ENCODE peak calls at places on chromosomes 12 and 14, in four cellular contexts. A, X, O and W are unnamed samples.

GRCh38 chr12:119621878-119622277 is 28.3 kb downstream of the TMEM233 start:
- DNase-seq in A (no peak), X (no peak), O (peak; percentile 3), W (no peak)

GRCh38 chr12:107243316-107243715 is 150.0 kb upstream of the CRY1 start:
- DNase-seq in A (no peak), X (no peak), O (no peak), W (no peak)

GRCh38 chr12:121709478-121709890 is 3.1 kb upstream of the TMEM120B start:
- DNase-seq in A (no peak), X (peak; percentile 6), O (peak; percentile 86), W (no peak)

GRCh38 chr14:63926641-63927040 is 73.8 kb downstream of the SYNE2 start:
- DNase-seq in A (no peak), X (no peak), O (no peak), W (no peak)

GRCh38 chr14:28301179-28301578 is 465.4 kb upstream of the FOXG1 start:
- DNase-seq in A (no peak), X (no peak), O (no peak), W (no peak)

GRCh38 chr12:47414511-47414910 is 291.3 kb downstream of the RPAP3 start:
- DNase-seq in A (no peak), X (no peak), O (no peak), W (no peak)

GRCh38 chr12:110254971-110255540 is 26.0 kb upstream of the ATP2A2 start:
- DNase-seq in A (no peak), X (no peak), O (no peak), W (no peak)

GRCh38 chr12:12908252-12908651 is 16.9 kb downstream of the GPRC5A start:
- DNase-seq in A (no peak), X (no peak), O (no peak), W (no peak)

GRCh38 chr12:80936642-80937390 is 918 bp downstream of the LIN7A start:
- DNase-seq in A (peak; percentile 39), X (peak; percentile 46), O (peak; percentile 63), W (peak; percentile 49)

GRCh38 chr12:49428652-49429549 is 61.6 kb downstream of the SPATS2 start:
- DNase-seq in A (no peak), X (no peak), O (peak; percentile 74), W (no peak)

GRCh38 chr12:6264402-6265037 is 46.0 kb upstream of the PLEKHG6 start:
- DNase-seq in A (no peak), X (no peak), O (no peak), W (no peak)

GRCh38 chr14:75440733-75441474 is 13.1 kb downstream of the JDP2 start:
- DNase-seq in A (peak; percentile 74), X (peak; percentile 83), O (peak; percentile 68), W (no peak)

GRCh38 chr12:6839482-6840201 is 1.1 kb upstream of the GNB3 start:
- DNase-seq in A (no peak), X (no peak), O (no peak), W (no peak)

GRCh38 chr12:3922033-3922432 is 48.8 kb upstream of the PARP11 start:
- DNase-seq in A (no peak), X (no peak), O (no peak), W (no peak)

GRCh38 chr12:111189792-111190191 is 179.1 kb downstream of the PHETA1 start:
- DNase-seq in A (no peak), X (no peak), O (no peak), W (no peak)

GRCh38 chr12:22477166-22477893 is 67.0 kb downstream of the C2CD5 start:
- DNase-seq in A (no peak), X (no peak), O (peak; percentile 83), W (no peak)

GRCh38 chr12:94265521-94265920 is 117.1 kb downstream of the PLXNC1 start:
- DNase-seq in A (no peak), X (no peak), O (no peak), W (no peak)

GRCh38 chr12:132986885-132987225 is 688 bp downstream of the ZNF26 start:
- DNase-seq in A (no peak), X (no peak), O (peak; percentile 12), W (no peak)

GRCh38 chr14:50775357-50775756 is 55.6 kb downstream of the NIN start:
- DNase-seq in A (no peak), X (no peak), O (peak; percentile 92), W (no peak)

GRCh38 chr14:74400328-74400727 is 25.7 kb downstream of the SYNDIG1L start:
- DNase-seq in A (no peak), X (no peak), O (no peak), W (no peak)
- TF ChIP-seq CTCF in A (no peak), X (no peak), O (peak; percentile 10), W (no peak)

DNA sequence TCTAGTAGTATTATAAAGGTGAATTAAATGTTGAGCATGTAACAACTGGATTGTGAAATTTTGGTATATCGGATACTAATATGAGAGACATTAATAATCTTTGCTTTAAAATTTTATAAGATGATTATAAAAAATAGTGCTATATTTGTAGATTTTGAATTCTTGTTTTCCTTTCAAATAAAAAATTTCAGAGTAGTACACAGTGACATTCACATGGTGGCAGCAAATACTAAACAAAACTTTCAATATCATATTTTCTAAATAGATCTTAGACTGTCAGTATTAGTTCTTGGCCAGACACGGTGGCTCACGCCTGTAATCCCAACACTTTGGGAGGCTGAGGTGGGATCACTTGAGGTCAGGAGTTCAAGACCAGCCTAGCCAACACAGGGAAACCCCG is 166.0 kb downstream of the NAV3 start:
- DNase-seq in A (no peak), X (no peak), O (no peak), W (no peak)
- TF ChIP-seq CTCF in A (no peak), X (no peak), O (no peak), W (no peak)

DNA sequence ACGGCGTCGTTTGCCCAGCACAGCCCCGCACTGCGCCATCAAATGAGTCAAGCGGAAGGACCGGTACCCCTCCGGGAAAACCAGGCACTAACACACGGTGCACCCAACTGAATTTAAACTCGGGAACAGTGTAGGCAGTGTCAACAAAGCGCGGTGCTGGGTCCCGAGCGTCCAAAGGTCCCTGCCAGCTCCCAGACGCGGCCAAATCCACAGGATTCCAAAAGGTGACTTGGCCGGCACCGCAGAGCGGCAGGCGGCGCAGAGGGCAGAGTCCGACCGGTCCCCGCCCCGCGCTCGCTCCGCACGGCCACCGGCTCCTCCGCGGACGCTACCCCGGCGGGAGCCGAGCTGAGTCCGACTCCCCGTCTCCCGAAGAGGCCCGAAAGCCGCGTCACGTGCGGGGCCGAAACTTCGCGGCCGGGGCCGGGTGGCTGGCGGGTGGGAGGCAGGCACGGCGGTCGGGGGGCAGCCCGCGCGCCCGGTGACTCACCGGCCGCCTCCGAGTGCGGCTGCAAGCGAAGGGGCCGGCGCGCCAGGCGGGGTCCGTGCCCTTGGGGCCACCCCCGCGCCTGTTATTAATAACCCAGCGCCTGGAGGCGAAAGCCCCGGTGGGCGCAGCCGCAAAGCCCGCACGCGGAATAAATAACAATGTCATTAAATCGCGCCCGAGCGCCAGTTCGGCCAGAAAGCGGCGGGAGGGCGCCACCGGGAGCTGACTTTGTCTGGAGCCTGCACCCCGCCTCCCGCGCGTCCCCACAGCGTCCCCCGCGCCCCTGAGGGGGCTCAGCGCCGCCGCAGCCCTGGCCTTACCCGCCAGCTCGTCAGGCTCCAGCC is 823 bp downstream of the DENND5B start:
- DNase-seq in A (peak; percentile 71), X (peak; percentile 83), O (peak; percentile 65), W (peak; percentile 69)
- TF ChIP-seq CTCF in A (peak; percentile 7), X (peak; percentile 37), O (no peak), W (no peak)

DNA sequence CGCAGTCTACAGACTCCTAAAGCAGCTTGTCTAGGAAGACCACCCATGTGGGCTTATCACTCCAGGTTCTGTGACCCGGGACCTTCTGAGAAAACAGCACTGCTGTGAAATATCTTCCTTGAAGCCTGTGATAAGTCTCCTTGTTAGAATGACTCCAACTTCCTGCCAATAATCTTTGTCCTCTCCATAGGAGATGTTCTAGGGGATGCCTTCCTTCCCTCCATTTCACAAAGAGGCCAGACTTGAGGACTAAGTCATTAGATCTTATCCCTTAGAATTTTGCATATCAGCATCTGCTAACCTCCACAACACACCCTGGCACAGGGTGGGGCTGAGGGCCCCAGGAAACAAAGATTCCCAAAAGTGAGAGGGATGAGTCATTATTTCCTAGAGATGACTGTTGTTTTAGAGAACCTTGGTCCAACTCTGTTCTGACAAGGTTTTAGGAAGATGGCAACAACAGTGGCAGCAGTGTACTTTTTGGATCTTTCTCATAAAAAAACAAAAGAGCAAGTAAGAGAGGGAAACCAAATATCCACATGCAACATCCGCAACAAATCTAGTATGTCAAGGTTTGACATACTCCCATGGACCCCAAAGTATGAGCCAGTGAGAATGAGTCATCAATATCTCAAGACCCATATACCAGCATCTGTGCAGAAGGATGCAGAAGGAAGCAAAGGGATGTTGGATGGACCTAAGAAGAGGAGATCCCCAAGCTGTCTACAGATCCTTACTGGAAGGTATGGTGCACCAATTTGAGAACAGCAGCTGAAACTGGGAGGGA is 6.0 kb downstream of the LTB4R start:
- DNase-seq in A (no peak), X (no peak), O (no peak), W (no peak)
- TF ChIP-seq CTCF in A (no peak), X (no peak), O (no peak), W (no peak)

DNA sequence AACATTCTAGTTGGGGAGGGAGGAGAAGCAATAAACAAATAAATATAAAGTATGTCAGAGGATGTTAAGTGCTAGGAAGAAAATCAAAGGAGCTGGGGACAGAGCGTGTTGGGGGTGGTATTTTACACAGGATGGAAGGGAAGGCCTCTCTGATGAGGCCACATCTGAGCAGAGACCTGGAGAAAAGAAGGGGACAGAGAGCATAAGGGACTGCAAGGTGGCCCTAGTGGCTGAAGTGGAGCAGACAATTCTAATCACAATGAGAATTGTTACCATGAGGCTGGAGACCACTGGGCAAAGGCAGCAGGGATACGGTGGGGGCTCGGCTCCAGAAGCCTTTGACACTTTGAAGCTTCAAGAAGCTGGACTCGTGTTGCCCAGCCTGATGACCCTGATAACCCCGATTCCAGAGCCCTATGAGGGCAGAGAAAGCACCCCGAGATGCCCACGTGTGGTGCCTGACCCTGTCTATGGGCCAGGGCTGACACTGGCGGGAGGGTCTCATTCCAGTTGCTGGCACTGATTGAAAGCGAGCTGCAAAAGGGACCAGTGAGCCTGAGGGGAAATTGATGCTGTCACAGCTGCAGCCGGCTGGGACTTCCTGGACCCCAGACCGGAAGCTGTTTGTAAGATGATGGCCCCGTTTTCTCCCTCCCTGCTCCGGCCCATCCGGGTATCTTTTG is 169.1 kb downstream of the RBM19 start:
- DNase-seq in A (no peak), X (no peak), O (no peak), W (no peak)
- TF ChIP-seq CTCF in A (no peak), X (no peak), O (no peak), W (no peak)

GRCh38 chr14:97185186-97185585 is 388.0 kb downstream of the VRK1 start:
- DNase-seq in A (no peak), X (no peak), O (peak; percentile 5), W (no peak)
- TF ChIP-seq CTCF in A (no peak), X (peak; percentile 10), O (peak; percentile 32), W (peak; percentile 60)

GRCh38 chr12:59444932-59445331 is 150.9 kb upstream of the SLC16A7 start:
- DNase-seq in A (no peak), X (no peak), O (peak; percentile 9), W (no peak)
- TF ChIP-seq CTCF in A (no peak), X (peak; percentile 48), O (peak; percentile 26), W (no peak)

GRCh38 chr12:130706885-130707570 is 9.1 kb downstream of the RIMBP2 start:
- DNase-seq in A (no peak), X (no peak), O (no peak), W (no peak)
- TF ChIP-seq CTCF in A (no peak), X (no peak), O (no peak), W (no peak)

DNA sequence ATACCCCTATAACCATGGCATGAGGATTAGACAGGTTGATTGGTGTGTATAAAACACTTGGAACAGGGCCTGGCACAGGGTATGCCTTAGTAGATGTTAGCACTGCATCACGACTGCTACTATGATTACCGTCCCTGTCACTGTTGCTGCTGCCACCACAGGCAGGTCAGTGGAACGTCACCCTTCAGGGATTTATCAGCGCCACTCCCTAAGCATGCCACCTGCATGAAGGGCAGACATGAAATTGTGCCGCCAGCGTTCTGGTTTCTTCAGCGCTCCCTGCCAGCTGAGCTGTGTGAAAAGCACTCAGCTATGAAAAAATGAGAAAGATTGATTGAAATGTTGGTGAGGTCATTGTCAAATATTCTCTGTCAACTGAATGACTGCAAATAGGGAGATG is 477.0 kb downstream of the DPF3 start:
- DNase-seq in A (no peak), X (no peak), O (no peak), W (no peak)
- TF ChIP-seq CTCF in A (no peak), X (peak; percentile 13), O (no peak), W (peak; percentile 14)